ENCODE peak calls at places on chromosomes 11 and 22, in six cellular contexts. T is colonic mucosa; G is DND-41; S is cardiac muscle cell; C is CD8-positive, alpha-beta T cell; X is neuronal stem cell. W is an unnamed sample. For H3K4me1, the result is how much of the 10 kb centered on the place peaks cover.

GRCh38 chr11:84962018-84962417 is 665.1 kb downstream of the DLG2 start:
- DNase-seq in T (no peak), G (no peak), S (no peak), C (no peak), X (no peak), W (no peak)

GRCh38 chr22:36865346-36865745 is 4.5 kb downstream of the NCF4 start:
- DNase-seq in T (no peak), G (no peak), S (peak), C (no peak), X (no peak), W (no peak)

GRCh38 chr11:108592591-108593213 is 866 bp downstream of the EXPH5 start:
- DNase-seq in T (peak), G (peak), S (no peak), C (peak), X (peak), W (peak)

GRCh38 chr11:37504925-37505324 is 906.9 kb upstream of the RAG2 start:
- DNase-seq in T (no peak), G (no peak), S (peak), C (no peak), X (no peak), W (no peak)

GRCh38 chr11:107592813-107593212 is 1.9 kb downstream of the ELMOD1 start:
- DNase-seq in T (no peak), G (no peak), S (peak), C (no peak), X (no peak), W (no peak)

GRCh38 chr11:102940714-102941588 is 14.6 kb downstream of the MMP13 start:
- DNase-seq in T (peak), G (peak), S (peak), C (peak), X (peak), W (no peak)

GRCh38 chr11:22561283-22561682 is 64.3 kb downstream of the FANCF start:
- DNase-seq in T (no peak), G (no peak), S (no peak), C (no peak), X (no peak), W (no peak)

GRCh38 chr22:48393041-48393370 is 1434.7 kb downstream of the BRD1 start:
- DNase-seq in T (no peak), G (no peak), S (no peak), C (no peak), X (no peak), W (no peak)

GRCh38 chr11:73404506-73405145 is 28.4 kb downstream of the RELT start:
- DNase-seq in T (no peak), G (no peak), S (no peak), C (no peak), X (no peak), W (no peak)

GRCh38 chr11:111602865-111603632 is 800 bp downstream of the SIK2 start:
- DNase-seq in T (peak), G (peak), S (peak), C (peak), X (peak), W (peak)

GRCh38 chr11:125941606-125942275 is 4.1 kb upstream of the VSIG10L2 start:
- DNase-seq in T (peak), G (peak), S (peak), C (peak), X (peak), W (no peak)

GRCh38 chr11:78838417-78838816 is 263.8 kb upstream of the NARS2 start:
- DNase-seq in T (no peak), G (no peak), S (no peak), C (no peak), X (no peak), W (no peak)

GRCh38 chr11:70358797-70359196 is 39.5 kb upstream of the CTTN start:
- DNase-seq in T (no peak), G (no peak), S (no peak), C (no peak), X (no peak), W (no peak)

GRCh38 chr11:27329867-27330632 is 33.0 kb downstream of the CCDC34 start:
- DNase-seq in T (no peak), G (no peak), S (no peak), C (no peak), X (no peak), W (no peak)

GRCh38 chr22:46102752-46103151 is 47.6 kb upstream of the PPARA start:
- DNase-seq in T (no peak), G (no peak), S (no peak), C (no peak), X (no peak), W (no peak)

GRCh38 chr11:777288-778255 is at the start of gene GATD1:
- DNase-seq in T (peak), G (peak), S (peak), C (peak), X (peak), W (peak)

GRCh38 chr11:61752117-61752924 is at the start of gene MYRF:
- DNase-seq in T (peak), G (no peak), S (peak), C (peak), X (peak), W (peak)

GRCh38 chr22:17921871-17922821 is 102.2 kb downstream of the MICAL3 start:
- DNase-seq in T (peak), G (no peak), S (no peak), C (no peak), X (no peak), W (no peak)

GRCh38 chr11:14974723-14975587 is 2.8 kb upstream of the CALCA start:
- DNase-seq in T (peak), G (no peak), S (peak), C (peak), X (peak), W (no peak)

GRCh38 chr11:16099501-16099900 is 256.8 kb downstream of the SOX6 start:
- DNase-seq in T (no peak), G (no peak), S (no peak), C (no peak), X (no peak), W (no peak)

GRCh38 chr22:39457047-39457545 is 284 bp downstream of the MGAT3 start:
- DNase-seq in T (no peak), G (no peak), S (no peak), C (no peak), X (no peak), W (no peak)

GRCh38 chr11:91231226-91231625 is 993.4 kb upstream of the FAT3 start:
- DNase-seq in T (no peak), G (no peak), S (no peak), C (no peak), X (no peak), W (no peak)

DNA sequence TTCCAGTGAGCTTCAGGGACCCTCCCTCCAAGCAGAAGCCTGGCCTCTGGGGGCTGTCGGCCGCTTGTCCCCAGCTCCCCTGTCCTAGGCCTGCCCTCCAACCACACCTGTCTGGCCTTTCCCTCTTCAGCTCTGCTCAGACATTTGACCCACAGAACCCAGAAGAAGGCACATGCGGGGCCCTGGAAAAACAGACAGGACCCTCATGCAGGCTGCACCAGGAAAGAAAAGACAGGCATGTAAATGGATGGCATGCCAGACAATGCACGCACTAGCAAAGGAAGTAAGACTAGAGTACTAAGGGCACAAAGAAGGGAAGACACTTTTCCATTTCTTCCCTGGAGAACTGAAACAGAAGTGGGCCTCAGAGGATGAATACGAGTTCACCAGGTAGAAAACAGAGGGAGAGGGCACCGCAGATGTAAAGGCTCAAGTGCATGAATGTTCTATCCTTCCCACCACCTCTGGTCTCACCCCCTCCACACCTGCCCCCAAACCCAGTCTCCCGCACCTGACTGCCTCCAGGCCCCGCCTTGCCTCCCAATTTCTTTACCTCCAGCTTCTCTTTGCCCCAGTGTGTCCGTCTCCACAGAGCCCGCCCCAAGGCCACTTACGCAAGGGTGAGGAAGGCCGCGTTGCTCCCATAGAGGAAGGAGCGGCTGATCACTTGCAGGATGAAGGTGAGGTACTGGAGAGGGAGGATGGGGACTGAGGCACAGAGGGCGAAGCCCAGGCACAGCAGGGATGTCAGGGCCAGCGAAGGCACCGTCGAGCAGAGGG is 17.4 kb downstream of the SLC43A3 start:
- DNase-seq in T (no peak), G (no peak), S (no peak), C (no peak), X (no peak), W (no peak)
- H3K27ac ChIP-seq in T (no peak), G (no peak), S (no peak), C (no peak), X (no peak), W (no peak)

DNA sequence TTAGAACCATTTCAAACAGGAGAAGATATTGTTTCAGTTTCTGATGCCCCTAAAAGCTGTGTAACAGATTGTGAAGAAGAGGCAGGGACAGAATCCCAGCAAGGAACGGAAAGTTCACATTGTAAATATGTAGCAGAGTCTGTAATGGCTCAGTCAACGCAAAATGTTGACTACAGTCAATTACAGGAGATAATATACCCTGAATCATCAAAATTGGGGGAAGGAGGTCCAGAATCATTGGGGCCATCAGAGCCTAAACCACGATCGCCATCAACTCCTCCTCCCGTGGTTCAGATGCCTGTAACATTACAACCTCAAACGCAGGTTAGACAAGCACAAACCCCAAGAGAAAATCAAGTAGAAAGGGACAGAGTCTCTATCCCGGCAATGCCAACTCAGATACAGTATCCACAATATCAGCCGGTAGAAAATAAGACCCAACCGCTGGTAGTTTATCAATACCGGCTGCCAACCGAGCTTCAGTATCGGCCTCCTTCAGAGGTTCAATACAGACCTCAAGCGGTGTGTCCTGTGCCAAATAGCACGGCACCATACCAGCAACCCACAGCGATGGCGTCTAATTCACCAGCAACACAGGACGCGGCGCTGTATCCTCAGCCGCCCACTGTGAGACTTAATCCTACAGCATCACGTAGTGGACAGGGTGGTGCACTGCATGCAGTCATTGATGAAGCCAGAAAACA is 40.8 kb downstream of the IGLL1 start:
- DNase-seq in T (peak), G (peak), S (peak), C (peak), X (peak), W (peak)
- H3K4me1 ChIP-seq in T (under half), G (half or more), S (under half), C (under half), X (under half), W (under half)

GRCh38 chr22:20295262-20296064 is 24.4 kb downstream of the DGCR6L start:
- DNase-seq in T (no peak), G (no peak), S (no peak), C (no peak), X (no peak), W (no peak)
- H3K4me3 ChIP-seq in T (no peak), G (no peak), S (no peak), C (no peak), X (no peak), W (no peak)

GRCh38 chr11:75347781-75348613 is 3.5 kb downstream of the ARRB1 start:
- DNase-seq in T (peak), G (no peak), S (peak), C (no peak), X (no peak), W (no peak)

GRCh38 chr11:75350743-75351540 is 519 bp downstream of the ARRB1 start:
- DNase-seq in T (peak), G (peak), S (peak), C (peak), X (no peak), W (peak)

GRCh38 chr11:75350122-75350742 is 1.2 kb downstream of the ARRB1 start:
- DNase-seq in T (no peak), G (no peak), S (no peak), C (no peak), X (no peak), W (no peak)

GRCh38 chr11:75351541-75352416 is at the start of gene ARRB1:
- DNase-seq in T (peak), G (peak), S (peak), C (peak), X (peak), W (peak)

DNA sequence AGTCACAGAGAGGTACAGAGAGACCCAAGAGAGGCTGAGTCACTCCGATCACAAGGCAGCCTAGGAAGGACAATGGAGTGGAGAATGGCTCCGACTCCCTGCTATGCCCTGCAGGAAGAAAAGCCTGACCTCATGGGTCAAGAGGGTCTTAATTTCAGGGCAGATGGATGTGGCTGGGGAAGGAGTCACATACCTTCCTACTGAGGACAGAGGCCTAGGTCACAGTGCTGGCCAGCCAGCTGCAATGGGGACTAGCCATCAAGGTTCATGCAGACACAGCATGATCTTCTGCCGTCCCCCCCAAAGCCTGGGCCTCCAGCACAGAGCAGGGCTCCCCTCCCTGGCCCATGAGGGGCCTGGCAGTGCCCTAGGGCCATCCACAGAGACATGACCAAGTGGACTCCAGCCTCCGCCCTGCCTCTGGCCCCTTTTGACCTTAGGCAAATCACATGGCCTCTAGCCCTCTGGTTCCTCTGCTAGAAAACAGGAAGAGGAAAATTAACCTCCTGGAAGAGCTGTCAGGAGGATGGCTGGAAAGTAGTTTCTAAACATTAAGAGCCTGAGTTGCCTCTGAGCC is 1.8 kb downstream of the ARRB1 start:
- DNase-seq in T (peak), G (no peak), S (no peak), C (no peak), X (peak), W (no peak)
- H3K27ac ChIP-seq in T (peak), G (peak), S (peak), C (peak), X (peak), W (peak)

GRCh38 chr22:49954354-49954753 is 6.2 kb upstream of the PIM3 start:
- DNase-seq in T (no peak), G (no peak), S (no peak), C (no peak), X (no peak), W (no peak)

GRCh38 chr22:49951986-49952896 is 8.3 kb upstream of the PIM3 start:
- DNase-seq in T (no peak), G (no peak), S (peak), C (no peak), X (no peak), W (no peak)

GRCh38 chr22:49951678-49951985 is 8.9 kb upstream of the PIM3 start:
- DNase-seq in T (no peak), G (no peak), S (no peak), C (no peak), X (no peak), W (no peak)

GRCh38 chr22:49953680-49954344 is 6.8 kb upstream of the PIM3 start:
- DNase-seq in T (no peak), G (no peak), S (no peak), C (no peak), X (no peak), W (no peak)

DNA sequence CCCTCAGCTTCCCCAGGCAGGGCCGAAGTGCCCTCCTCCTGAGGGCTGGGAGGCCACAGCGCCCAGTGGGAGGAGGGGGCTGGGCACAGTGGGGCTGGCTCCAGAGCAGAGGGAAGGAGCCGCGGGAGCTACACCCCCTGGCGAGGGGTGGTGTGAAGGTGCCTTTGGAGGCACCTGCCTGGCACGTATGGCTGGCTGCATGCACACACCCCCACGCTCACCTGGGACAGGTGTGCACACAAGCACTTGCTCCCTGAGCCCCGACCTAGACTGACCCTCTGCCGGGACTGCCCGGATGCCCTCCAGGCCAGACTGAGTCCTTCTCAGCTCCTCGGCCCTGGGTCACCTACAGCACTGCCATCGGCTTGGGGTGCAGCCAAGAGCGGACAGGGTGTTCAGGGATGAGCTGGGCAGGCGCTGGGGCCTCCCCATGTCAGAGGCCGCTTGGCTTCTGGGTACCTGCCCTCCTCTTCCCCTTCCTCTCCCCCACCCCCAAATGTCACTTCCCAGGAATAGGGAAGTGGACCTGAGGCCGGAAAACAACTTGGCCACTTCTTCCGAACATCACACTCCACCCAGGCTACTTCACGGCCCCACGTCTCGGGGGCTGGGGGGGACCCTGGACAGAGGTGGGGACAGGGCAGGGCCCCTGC is 7.4 kb upstream of the PIM3 start:
- DNase-seq in T (no peak), G (no peak), S (no peak), C (no peak), X (no peak), W (no peak)
- H3K4me1 ChIP-seq in T (under half), G (under half), S (under half), C (under half), X (under half), W (under half)

DNA sequence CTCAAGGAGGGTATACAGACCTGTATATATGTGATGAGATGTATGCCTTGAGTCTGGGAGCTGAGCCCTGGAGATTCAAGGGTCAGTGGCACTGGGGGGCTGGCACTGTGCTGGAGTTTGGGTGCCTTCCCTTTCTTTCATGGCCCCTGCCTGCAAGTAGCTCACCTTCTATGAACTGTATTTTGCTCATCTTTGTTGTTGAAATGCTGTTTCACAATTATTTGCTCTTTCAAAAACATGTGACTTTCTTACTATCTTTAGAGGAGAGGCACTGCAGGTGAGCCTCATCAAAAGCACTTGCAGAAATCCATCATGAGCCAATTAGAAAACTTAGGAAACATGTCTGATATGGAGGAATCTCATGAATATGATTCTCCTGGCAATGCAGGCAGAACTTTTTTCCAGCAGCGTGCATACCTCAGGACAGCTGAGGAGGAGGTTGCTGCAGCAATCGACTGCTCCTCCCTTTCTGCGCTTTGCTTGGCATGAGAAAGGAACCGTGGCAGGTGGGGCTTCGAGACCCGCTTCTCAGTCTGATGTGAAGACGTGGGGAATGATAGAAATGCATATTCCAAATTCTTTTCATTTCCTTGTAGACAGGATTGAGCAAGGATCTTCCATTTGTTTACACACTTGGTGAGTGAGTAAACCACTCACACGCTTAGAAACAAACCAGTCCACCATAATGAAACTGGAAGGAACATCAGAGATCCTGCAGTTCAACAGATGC is 178.4 kb upstream of the E2F8 start:
- DNase-seq in T (no peak), G (no peak), S (peak), C (no peak), X (no peak), W (no peak)
- H3K4me3 ChIP-seq in T (no peak), G (no peak), S (no peak), C (no peak), X (no peak), W (no peak)

GRCh38 chr11:94925422-94926270 is 47.7 kb downstream of the CWC15 start:
- DNase-seq in T (no peak), G (no peak), S (no peak), C (no peak), X (no peak), W (no peak)

GRCh38 chr11:94926271-94926625 is 47.1 kb downstream of the CWC15 start:
- DNase-seq in T (no peak), G (no peak), S (no peak), C (no peak), X (no peak), W (no peak)

GRCh38 chr11:94924074-94925031 is 49.0 kb downstream of the CWC15 start:
- DNase-seq in T (no peak), G (peak), S (no peak), C (no peak), X (no peak), W (no peak)

GRCh38 chr11:94928146-94928995 is 45.0 kb downstream of the CWC15 start:
- DNase-seq in T (no peak), G (no peak), S (no peak), C (no peak), X (no peak), W (no peak)

DNA sequence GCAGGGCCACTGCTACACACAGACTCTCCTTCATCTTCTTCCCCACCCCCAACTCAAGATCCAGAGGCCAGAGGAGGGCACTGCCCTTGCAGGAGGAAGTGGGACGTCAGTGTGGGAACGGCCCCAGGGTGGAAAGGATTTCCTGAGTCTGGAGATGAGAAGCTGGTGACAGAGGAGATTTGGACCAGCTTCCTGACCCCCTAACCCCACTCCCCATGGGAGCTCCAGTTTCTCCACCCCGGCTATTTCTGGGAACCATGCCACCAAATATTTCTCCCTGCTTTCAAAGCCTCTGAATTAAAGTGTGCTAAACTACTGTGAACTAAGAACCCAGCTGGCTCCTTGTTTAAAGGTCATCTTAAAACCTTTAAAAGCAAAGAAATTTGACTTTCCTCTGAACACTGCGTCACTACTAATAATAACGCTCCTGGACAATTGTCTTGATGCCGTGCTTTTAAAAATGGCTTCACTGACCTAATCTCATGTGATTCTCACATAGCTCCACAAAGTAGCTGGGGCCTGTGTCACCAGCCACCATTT is 46.6 kb downstream of the CWC15 start:
- DNase-seq in T (peak), G (no peak), S (peak), C (no peak), X (no peak), W (no peak)
- H3K27ac ChIP-seq in T (peak), G (no peak), S (peak), C (no peak), X (no peak), W (no peak)

W was measured in effector memory CD4-positive, alpha-beta T cell.